ENCODE peak calls at places on chromosomes 2 and 18, in ten cellular contexts. U is choroid plexus epithelial cell; X is foreskin fibroblast; J is CD4-positive, alpha-beta memory T cell; M is fibroblast of mammary gland; A is heart left ventricle; N is BJ; B is A549; I is osteoblast; T is right cardiac atrium. D is an unnamed sample.

GRCh38 chr2:231514951-231515297 is 15.3 kb downstream of the NMUR1 start:
- DNase-seq in U (no peak), X (no peak), J (no peak), M (peak), A (no peak), N (no peak), B (no peak), I (no peak), T (no peak), D (no peak)

GRCh38 chr2:101267671-101268656 is 15.3 kb downstream of the CNOT11 start:
- DNase-seq in U (no peak), X (no peak), J (no peak), M (no peak), A (no peak), N (no peak), B (no peak), I (no peak), T (no peak), D (no peak)

GRCh38 chr2:9640403-9641104 is 9.8 kb upstream of the YWHAQ start:
- DNase-seq in U (no peak), X (peak), J (no peak), M (peak), A (no peak), N (no peak), B (no peak), I (peak), T (no peak), D (no peak)

GRCh38 chr2:197821550-197822218 is 17.3 kb downstream of the PLCL1 start:
- DNase-seq in U (no peak), X (peak), J (no peak), M (no peak), A (no peak), N (no peak), B (no peak), I (no peak), T (no peak), D (no peak)

GRCh38 chr2:211367711-211368110 is 811.3 kb downstream of the CPS1 start:
- DNase-seq in U (peak), X (no peak), J (no peak), M (peak), A (no peak), N (no peak), B (no peak), I (no peak), T (no peak), D (no peak)

GRCh38 chr2:70190086-70190412 is 770 bp downstream of the C2orf42 start:
- DNase-seq in U (peak), X (no peak), J (no peak), M (no peak), A (no peak), N (no peak), B (no peak), I (no peak), T (no peak), D (no peak)

GRCh38 chr2:178084273-178084672 is 11.7 kb upstream of the PDE11A start:
- DNase-seq in U (peak), X (no peak), J (no peak), M (peak), A (no peak), N (no peak), B (no peak), I (no peak), T (no peak), D (no peak)

GRCh38 chr2:147049888-147050446 is 794.9 kb upstream of the ACVR2A start:
- DNase-seq in U (no peak), X (no peak), J (no peak), M (peak), A (no peak), N (no peak), B (no peak), I (no peak), T (no peak), D (no peak)

GRCh38 chr2:40282428-40282827 is 169.5 kb downstream of the SLC8A1 start:
- DNase-seq in U (no peak), X (peak), J (no peak), M (peak), A (no peak), N (peak), B (no peak), I (no peak), T (no peak), D (no peak)

GRCh38 chr2:72605836-72606442 is 219.9 kb downstream of the EXOC6B start:
- DNase-seq in U (peak), X (peak), J (no peak), M (peak), A (no peak), N (no peak), B (peak), I (no peak), T (no peak), D (no peak)

GRCh38 chr2:72116081-72116533 is 31.6 kb downstream of the CYP26B1 start:
- DNase-seq in U (peak), X (no peak), J (no peak), M (no peak), A (no peak), N (no peak), B (peak), I (peak), T (no peak), D (no peak)

GRCh38 chr18:24118750-24119577 is 19.9 kb upstream of the CABYR start:
- DNase-seq in U (peak), X (peak), J (peak), M (peak), A (peak), N (no peak), B (peak), I (peak), T (peak), D (peak)

GRCh38 chr18:28863396-28863795 is 686.5 kb upstream of the CDH2 start:
- DNase-seq in U (no peak), X (no peak), J (no peak), M (no peak), A (no peak), N (no peak), B (no peak), I (no peak), T (no peak), D (no peak)

GRCh38 chr2:75565523-75566449 is 5.0 kb upstream of the EVA1A start:
- DNase-seq in U (no peak), X (peak), J (no peak), M (peak), A (no peak), N (no peak), B (no peak), I (no peak), T (no peak), D (no peak)

GRCh38 chr2:153106802-153107477 is 371.6 kb downstream of the RPRM start:
- DNase-seq in U (no peak), X (no peak), J (no peak), M (no peak), A (no peak), N (no peak), B (no peak), I (no peak), T (no peak), D (no peak)

GRCh38 chr2:111652038-111652437 is 232.0 kb downstream of the ANAPC1 start:
- DNase-seq in U (no peak), X (no peak), J (no peak), M (no peak), A (no peak), N (no peak), B (no peak), I (no peak), T (no peak), D (no peak)

GRCh38 chr2:147214900-147215299 is 629.9 kb upstream of the ACVR2A start:
- DNase-seq in U (peak), X (peak), J (no peak), M (peak), A (no peak), N (no peak), B (no peak), I (no peak), T (no peak), D (no peak)

GRCh38 chr2:168307379-168307778 is 60.0 kb upstream of the STK39 start:
- DNase-seq in U (no peak), X (no peak), J (no peak), M (no peak), A (no peak), N (no peak), B (no peak), I (no peak), T (no peak), D (no peak)

GRCh38 chr18:76874643-76875389 is 52.5 kb downstream of the ZNF236 start:
- DNase-seq in U (no peak), X (peak), J (peak), M (no peak), A (no peak), N (no peak), B (no peak), I (no peak), T (no peak), D (no peak)

GRCh38 chr18:51133580-51134160 is 63.8 kb downstream of the MEX3C start:
- DNase-seq in U (peak), X (no peak), J (no peak), M (no peak), A (no peak), N (no peak), B (no peak), I (no peak), T (peak), D (no peak)

GRCh38 chr2:146147448-146148012 is 1627.6 kb upstream of the ZEB2 start:
- DNase-seq in U (peak), X (no peak), J (no peak), M (no peak), A (no peak), N (no peak), B (no peak), I (no peak), T (no peak), D (no peak)

GRCh38 chr2:34910018-34910417 is 1310.9 kb upstream of the FAM98A start:
- DNase-seq in U (no peak), X (no peak), J (no peak), M (no peak), A (no peak), N (no peak), B (no peak), I (no peak), T (no peak), D (no peak)

GRCh38 chr2:167652401-167652800 is 595.0 kb downstream of the STK39 start:
- DNase-seq in U (peak), X (no peak), J (no peak), M (no peak), A (no peak), N (no peak), B (no peak), I (no peak), T (no peak), D (no peak)

GRCh38 chr2:136125226-136125625 is 7.3 kb upstream of the CXCR4 start:
- DNase-seq in U (no peak), X (no peak), J (no peak), M (no peak), A (no peak), N (no peak), B (no peak), I (no peak), T (no peak), D (no peak)

GRCh38 chr2:105834931-105835330 is 90.2 kb downstream of the NCK2 start:
- DNase-seq in U (no peak), X (no peak), J (peak), M (no peak), A (no peak), N (no peak), B (no peak), I (no peak), T (no peak), D (no peak)
- H3K4me3 ChIP-seq in U (no peak), X (no peak), J (no peak), M (no peak), A (no peak), N (no peak), B (no peak), I (no peak), T (no peak), D (no peak)

GRCh38 chr2:47536696-47537095 is 133.7 kb downstream of the MSH2 start:
- DNase-seq in U (no peak), X (no peak), J (no peak), M (peak), A (no peak), N (no peak), B (no peak), I (no peak), T (no peak), D (no peak)

GRCh38 chr2:47535991-47536390 is 133.0 kb downstream of the MSH2 start:
- DNase-seq in U (peak), X (no peak), J (no peak), M (peak), A (no peak), N (no peak), B (no peak), I (no peak), T (no peak), D (no peak)

GRCh38 chr2:47535073-47535472 is 132.1 kb downstream of the MSH2 start:
- DNase-seq in U (no peak), X (no peak), J (no peak), M (no peak), A (no peak), N (no peak), B (no peak), I (no peak), T (no peak), D (no peak)

GRCh38 chr2:47541848-47542450 is 139.0 kb downstream of the MSH2 start:
- DNase-seq in U (peak), X (no peak), J (no peak), M (no peak), A (no peak), N (no peak), B (no peak), I (no peak), T (no peak), D (no peak)

DNA sequence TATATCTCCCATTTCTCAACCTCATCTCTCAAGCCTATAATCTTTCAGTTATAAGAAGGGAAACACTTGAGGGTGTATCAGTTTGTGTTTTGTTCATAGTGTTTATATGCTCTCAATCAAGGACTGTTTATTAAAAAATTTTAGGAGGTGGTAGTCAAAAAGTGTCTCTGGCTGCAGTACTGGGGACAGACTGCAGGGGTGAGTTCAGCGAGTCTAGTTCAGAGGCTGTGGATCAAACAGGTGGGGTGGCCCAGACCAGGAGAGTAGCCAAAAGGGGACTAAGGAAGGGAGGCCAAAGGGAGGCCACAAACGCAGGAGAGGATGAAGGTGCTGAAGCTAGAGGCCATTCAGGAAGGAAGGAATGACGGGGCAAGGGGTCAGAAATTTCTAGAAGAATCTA is 136.3 kb downstream of the MSH2 start:
- DNase-seq in U (no peak), X (no peak), J (no peak), M (no peak), A (no peak), N (no peak), B (no peak), I (no peak), T (no peak), D (no peak)
- H3K4me3 ChIP-seq in U (no peak), X (no peak), J (no peak), M (no peak), A (no peak), N (no peak), B (no peak), I (no peak), T (no peak), D (no peak)

GRCh38 chr2:201120500-201120899 is 4.5 kb downstream of the CFLAR start:
- DNase-seq in U (no peak), X (no peak), J (no peak), M (no peak), A (no peak), N (no peak), B (no peak), I (no peak), T (no peak), D (no peak)
- H3K4me3 ChIP-seq in U (peak), X (no peak), J (peak), M (no peak), A (peak), N (no peak), B (peak), I (peak), T (peak), D (no peak)

GRCh38 chr2:176574415-176575236 is 305.4 kb downstream of the MTX2 start:
- DNase-seq in U (no peak), X (no peak), J (no peak), M (no peak), A (no peak), N (no peak), B (no peak), I (no peak), T (no peak), D (no peak)
- H3K4me3 ChIP-seq in U (no peak), X (no peak), J (no peak), M (no peak), A (no peak), N (no peak), B (no peak), I (no peak), T (no peak), D (no peak)

DNA sequence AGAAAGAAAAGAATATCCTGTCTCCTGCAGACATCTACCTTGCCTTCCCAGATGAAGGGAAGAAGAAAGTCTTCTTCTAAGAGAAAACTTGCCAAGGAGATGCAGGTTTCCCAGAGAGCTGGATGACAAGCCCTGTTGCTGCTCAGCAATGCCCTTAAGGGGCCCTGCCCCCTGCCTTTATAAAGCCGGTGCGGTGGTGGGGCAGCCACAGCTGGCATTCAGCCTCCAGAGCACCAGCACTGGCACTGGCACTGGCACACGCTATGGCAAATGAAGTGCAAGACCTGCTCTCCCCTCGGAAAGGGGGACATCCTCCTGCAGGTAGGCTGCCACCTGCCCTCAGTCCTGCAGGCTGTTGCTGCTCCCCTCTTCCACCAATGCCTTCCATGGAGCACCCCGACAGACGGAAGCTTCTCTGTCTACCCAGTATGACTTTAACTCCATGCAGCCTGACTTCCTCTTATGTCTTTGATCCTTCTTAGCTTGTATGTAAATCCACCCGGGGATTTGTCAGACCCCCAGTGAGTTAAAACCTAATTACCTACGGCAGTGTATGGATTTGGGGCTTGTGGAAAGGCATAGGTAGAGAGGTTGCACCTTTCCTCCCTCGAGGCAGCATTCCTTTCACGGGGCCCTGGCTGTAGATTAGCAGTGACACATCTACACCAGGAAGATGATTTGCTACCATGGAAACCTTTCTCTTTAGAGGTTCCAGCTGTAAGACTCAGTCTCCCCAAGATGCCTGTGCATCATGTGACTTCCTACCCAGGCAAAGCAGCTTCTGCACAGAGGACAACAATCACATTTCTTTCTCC is at the start of gene DAPL1:
- DNase-seq in U (no peak), X (no peak), J (no peak), M (no peak), A (no peak), N (no peak), B (no peak), I (peak), T (no peak), D (no peak)
- H3K4me3 ChIP-seq in U (no peak), X (no peak), J (no peak), M (no peak), A (no peak), N (no peak), B (no peak), I (no peak), T (no peak), D (no peak)

GRCh38 chr2:150909090-150909489 is 352.6 kb downstream of the RBM43 start:
- DNase-seq in U (no peak), X (no peak), J (no peak), M (no peak), A (no peak), N (no peak), B (no peak), I (no peak), T (no peak), D (no peak)

GRCh38 chr2:150916434-150916833 is 345.2 kb downstream of the RBM43 start:
- DNase-seq in U (no peak), X (no peak), J (no peak), M (no peak), A (no peak), N (no peak), B (no peak), I (no peak), T (no peak), D (no peak)

GRCh38 chr2:150907466-150907865 is 354.2 kb downstream of the RBM43 start:
- DNase-seq in U (no peak), X (no peak), J (no peak), M (no peak), A (no peak), N (no peak), B (no peak), I (no peak), T (no peak), D (no peak)

GRCh38 chr2:150909613-150910012 is 352.1 kb downstream of the RBM43 start:
- DNase-seq in U (no peak), X (no peak), J (no peak), M (no peak), A (no peak), N (no peak), B (no peak), I (no peak), T (no peak), D (no peak)

DNA sequence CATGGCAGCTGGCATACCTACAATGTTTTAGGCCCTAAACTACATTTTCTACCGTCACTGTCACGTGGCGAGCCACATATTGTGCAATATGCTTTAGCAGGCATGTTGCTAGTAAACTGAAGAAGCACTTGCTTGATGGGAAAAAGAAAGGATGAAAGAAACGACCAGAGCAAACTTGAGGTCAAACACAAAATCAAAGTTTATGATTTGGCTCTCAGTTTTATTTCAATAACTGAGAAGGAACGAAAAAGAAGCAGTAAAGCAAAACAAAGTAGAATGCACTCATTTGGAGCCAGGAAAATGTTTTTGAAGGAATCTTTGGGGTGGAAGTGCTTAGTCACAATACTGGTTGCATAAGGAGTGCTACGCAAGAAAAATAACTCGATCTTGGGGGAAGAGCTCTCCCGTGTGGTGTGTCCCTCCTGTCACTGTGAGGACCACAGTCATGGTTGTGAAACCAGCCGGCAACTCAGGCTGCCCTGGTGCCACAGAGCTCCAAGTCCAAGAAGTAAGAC is 349.8 kb downstream of the RBM43 start:
- DNase-seq in U (peak), X (peak), J (no peak), M (peak), A (peak), N (peak), B (peak), I (peak), T (peak), D (peak)
- H3K4me3 ChIP-seq in U (peak), X (peak), J (no peak), M (no peak), A (no peak), N (no peak), B (no peak), I (peak), T (no peak), D (no peak)

GRCh38 chr2:68317971-68318685 is 1.6 kb downstream of the CNRIP1 start:
- DNase-seq in U (peak), X (peak), J (no peak), M (peak), A (peak), N (no peak), B (no peak), I (peak), T (no peak), D (no peak)
- H3K4me3 ChIP-seq in U (peak), X (peak), J (no peak), M (peak), A (peak), N (peak), B (no peak), I (peak), T (peak), D (peak)

DNA sequence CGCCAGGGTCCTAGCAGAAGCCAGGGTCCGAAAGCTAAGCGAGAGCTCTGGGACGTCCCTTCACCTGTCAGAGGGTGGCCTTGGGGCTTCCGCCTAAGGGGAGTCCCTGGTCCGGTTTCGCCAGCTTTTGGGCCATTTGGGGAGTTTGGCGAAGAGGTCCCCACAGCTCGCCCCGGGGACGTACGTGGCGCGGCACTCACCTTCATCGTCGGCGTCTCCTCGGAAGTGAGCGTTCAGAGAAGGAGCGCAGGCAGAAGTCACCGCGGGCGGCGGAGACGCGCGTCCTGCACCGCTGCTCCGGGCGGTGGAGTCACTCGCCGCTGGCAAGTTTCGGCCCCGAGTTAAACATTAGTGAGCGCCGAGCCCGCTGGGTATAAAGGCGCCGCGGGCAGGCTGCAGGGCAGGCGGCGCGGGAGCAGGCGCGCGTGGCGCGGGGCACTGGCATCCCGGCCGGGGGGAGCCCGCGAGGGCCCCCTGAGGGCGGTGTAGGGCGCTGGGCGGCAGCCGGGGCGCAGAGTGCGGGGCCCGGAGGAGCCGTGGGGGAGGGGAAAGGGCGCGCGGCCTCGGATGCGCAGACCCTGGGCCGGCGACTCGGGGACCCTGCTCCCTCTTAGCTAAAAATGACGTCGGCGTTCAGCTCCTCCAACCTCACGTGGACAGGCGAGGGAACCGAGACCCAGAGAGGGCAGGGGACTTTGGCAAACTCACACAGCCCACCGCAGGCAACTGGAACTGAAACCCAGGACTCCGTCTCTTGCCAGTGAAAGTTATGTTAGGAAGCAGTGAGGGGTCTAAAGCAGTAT is at the start of gene DPP4:
- DNase-seq in U (no peak), X (peak), J (peak), M (peak), A (peak), N (no peak), B (peak), I (peak), T (peak), D (no peak)
- H3K4me3 ChIP-seq in U (peak), X (peak), J (peak), M (peak), A (peak), N (peak), B (peak), I (peak), T (peak), D (peak)